ENCODE peak calls at places on chromosomes 7 and 10, in four cellular contexts. V, D, R and I are unnamed samples.

GRCh38 chr7:132998763-132999162 is 83.1 kb downstream of the CHCHD3 start:
- DNase-seq in R (peak; percentile 19), D (no peak), V (no peak), I (no peak)

GRCh38 chr10:97713828-97714400 is 384 bp downstream of the MARVELD1 start:
- DNase-seq in D (peak; percentile 67), V (peak; percentile 81), R (peak; percentile 74), I (peak; percentile 71)

GRCh38 chr10:133453516-133454203 is at the start of gene SCART1:
- DNase-seq in R (no peak), D (no peak), V (no peak), I (peak; percentile 4)

GRCh38 chr10:93471110-93471651 is 11.0 kb downstream of the MYOF start:
- DNase-seq in V (peak; percentile 90), D (no peak), R (peak; percentile 97), I (no peak)

GRCh38 chr10:31912898-31913847 is 15.5 kb downstream of the ARHGAP12 start:
- DNase-seq in R (peak; percentile 56), V (no peak), D (no peak), I (no peak)

GRCh38 chr10:34780818-34781380 is 34.2 kb downstream of the PARD3 start:
- DNase-seq in R (peak; percentile 59), D (peak; percentile 61), V (no peak), I (no peak)

GRCh38 chr10:184911-185310 is 49.7 kb downstream of the ZMYND11 start:
- DNase-seq in R (peak; percentile 89), D (no peak), V (peak; percentile 42), I (no peak)

GRCh38 chr7:50477640-50478039 is 27.5 kb upstream of the FIGNL1 start:
- DNase-seq in D (no peak), V (no peak), R (no peak), I (no peak)

GRCh38 chr10:18607503-18607902 is 43.9 kb downstream of the NSUN6 start:
- DNase-seq in R (peak; percentile 89), V (peak; percentile 67), D (no peak), I (peak; percentile 47)